ENCODE peak calls at places on chromosomes 11 and 22, in four cellular contexts. U, B, J and A are unnamed samples.

GRCh38 chr11:70569996-70570692 is 171.8 kb downstream of the CTTN start:
- DNase-seq in U (no peak), B (no peak), J (no peak), A (no peak)

GRCh38 chr22:32044477-32044876 is 1.4 kb downstream of the SLC5A1 start:
- DNase-seq in U (no peak), B (no peak), J (no peak), A (no peak)

GRCh38 chr22:44383652-44384562 is 71.2 kb upstream of the SHISAL1 start:
- DNase-seq in U (no peak), B (no peak), J (no peak), A (no peak)

GRCh38 chr11:70060611-70061293 is 17.4 kb upstream of the ANO1 start:
- DNase-seq in U (no peak), B (no peak), J (no peak), A (no peak)

GRCh38 chr11:35246725-35247124 is 107.8 kb downstream of the CD44 start:
- DNase-seq in U (no peak), B (no peak), J (no peak), A (no peak)

GRCh38 chr11:111974451-111974850 is 37.3 kb downstream of the DIXDC1 start:
- DNase-seq in U (no peak), B (no peak), J (no peak), A (no peak)

GRCh38 chr22:30041881-30042280 is 38.4 kb upstream of the HORMAD2 start:
- DNase-seq in U (no peak), B (no peak), J (no peak), A (no peak)

GRCh38 chr11:11407065-11407737 is 54.2 kb upstream of the CSNK2A3 start:
- DNase-seq in U (no peak), B (no peak), J (no peak), A (no peak)

GRCh38 chr11:72263363-72263762 is 19.4 kb upstream of the PHOX2A start:
- DNase-seq in U (no peak), B (no peak), J (peak), A (no peak)

GRCh38 chr11:56917708-56918450 is 70.8 kb upstream of the OR5AK2 start:
- DNase-seq in U (no peak), B (no peak), J (no peak), A (no peak)

GRCh38 chr22:34390400-34390799 is 470.1 kb upstream of the LARGE1 start:
- DNase-seq in U (no peak), B (no peak), J (no peak), A (no peak)

GRCh38 chr11:46127150-46127638 is 5.9 kb upstream of the PHF21A start:
- DNase-seq in U (no peak), B (peak), J (peak), A (peak)

GRCh38 chr11:2096001-2096918 is 42.9 kb downstream of the IGF2 start:
- DNase-seq in U (no peak), B (no peak), J (no peak), A (no peak)

GRCh38 chr11:44379141-44380008 is 69.4 kb upstream of the ALX4 start:
- DNase-seq in U (no peak), B (no peak), J (no peak), A (no peak)

GRCh38 chr11:116721983-116722382 is 50.8 kb downstream of the BUD13 start:
- DNase-seq in U (no peak), B (no peak), J (no peak), A (no peak)

GRCh38 chr11:61503135-61503770 is 5.3 kb upstream of the LRRC10B start:
- DNase-seq in U (no peak), B (no peak), J (no peak), A (no peak)

GRCh38 chr22:41907436-41908401 is 7.2 kb downstream of the SHISA8 start:
- DNase-seq in U (no peak), B (no peak), J (no peak), A (no peak)

GRCh38 chr22:26656896-26657851 is at the start of gene MIAT:
- DNase-seq in U (no peak), B (no peak), J (peak), A (peak)

GRCh38 chr11:11480951-11481350 is 127.9 kb upstream of the CSNK2A3 start:
- DNase-seq in U (no peak), B (no peak), J (no peak), A (no peak)

GRCh38 chr11:11468919-11469318 is 115.9 kb upstream of the CSNK2A3 start:
- DNase-seq in U (no peak), B (no peak), J (no peak), A (no peak)

GRCh38 chr22:35407352-35407751 is 7.4 kb downstream of the MCM5 start:
- DNase-seq in U (no peak), B (no peak), J (no peak), A (no peak)

GRCh38 chr11:105861225-105861624 is 160.8 kb downstream of the MSANTD4 start:
- DNase-seq in U (no peak), B (no peak), J (no peak), A (no peak)

GRCh38 chr11:34827239-34827638 is 88.9 kb downstream of the APIP start:
- DNase-seq in U (no peak), B (no peak), J (no peak), A (no peak)

GRCh38 chr11:93822359-93822758 is 28.1 kb downstream of the VSTM5 start:
- DNase-seq in U (no peak), B (no peak), J (no peak), A (no peak)

GRCh38 chr11:71430166-71430565 is 18.0 kb downstream of the DHCR7 start:
- DNase-seq in U (no peak), B (no peak), J (no peak), A (no peak)

GRCh38 chr11:85672111-85672875 is 7.4 kb upstream of the CREBZF start:
- DNase-seq in U (no peak), B (no peak), J (no peak), A (no peak)

GRCh38 chr22:42461511-42461910 is 29.3 kb upstream of the NFAM1 start:
- DNase-seq in U (no peak), B (no peak), J (no peak), A (no peak)

GRCh38 chr11:126384053-126384335 is 28.5 kb downstream of the ST3GAL4 start:
- DNase-seq in U (no peak), B (no peak), J (no peak), A (no peak)

GRCh38 chr11:88538088-88538487 is 200.6 kb upstream of the CTSC start:
- DNase-seq in U (no peak), B (no peak), J (no peak), A (no peak)

GRCh38 chr22:45042263-45042662 is 32.5 kb upstream of the PHF21B start:
- DNase-seq in U (no peak), B (no peak), J (no peak), A (no peak)

GRCh38 chr11:9664276-9665171 is 647 bp downstream of the SWAP70 start:
- DNase-seq in U (no peak), B (no peak), J (no peak), A (peak)

GRCh38 chr11:65212226-65212801 is 30.6 kb downstream of the CAPN1 start:
- DNase-seq in U (no peak), B (no peak), J (peak), A (no peak)

GRCh38 chr22:35596821-35597220 is 20.3 kb downstream of the MB start:
- DNase-seq in U (no peak), B (no peak), J (no peak), A (no peak)

GRCh38 chr11:13283636-13284035 is 6.0 kb downstream of the BMAL1 start:
- DNase-seq in U (no peak), B (no peak), J (no peak), A (no peak)

GRCh38 chr22:20027966-20028854 is 7.3 kb downstream of the TANGO2 start:
- DNase-seq in U (no peak), B (no peak), J (no peak), A (no peak)

GRCh38 chr22:48320671-48321515 is 1506.8 kb downstream of the BRD1 start:
- DNase-seq in U (no peak), B (no peak), J (no peak), A (no peak)

GRCh38 chr22:30005213-30005857 is 74.9 kb upstream of the HORMAD2 start:
- DNase-seq in U (peak), B (peak), J (peak), A (no peak)

GRCh38 chr11:44770401-44770800 is 43.6 kb downstream of the TSPAN18 start:
- DNase-seq in U (no peak), B (no peak), J (no peak), A (no peak)

DNA sequence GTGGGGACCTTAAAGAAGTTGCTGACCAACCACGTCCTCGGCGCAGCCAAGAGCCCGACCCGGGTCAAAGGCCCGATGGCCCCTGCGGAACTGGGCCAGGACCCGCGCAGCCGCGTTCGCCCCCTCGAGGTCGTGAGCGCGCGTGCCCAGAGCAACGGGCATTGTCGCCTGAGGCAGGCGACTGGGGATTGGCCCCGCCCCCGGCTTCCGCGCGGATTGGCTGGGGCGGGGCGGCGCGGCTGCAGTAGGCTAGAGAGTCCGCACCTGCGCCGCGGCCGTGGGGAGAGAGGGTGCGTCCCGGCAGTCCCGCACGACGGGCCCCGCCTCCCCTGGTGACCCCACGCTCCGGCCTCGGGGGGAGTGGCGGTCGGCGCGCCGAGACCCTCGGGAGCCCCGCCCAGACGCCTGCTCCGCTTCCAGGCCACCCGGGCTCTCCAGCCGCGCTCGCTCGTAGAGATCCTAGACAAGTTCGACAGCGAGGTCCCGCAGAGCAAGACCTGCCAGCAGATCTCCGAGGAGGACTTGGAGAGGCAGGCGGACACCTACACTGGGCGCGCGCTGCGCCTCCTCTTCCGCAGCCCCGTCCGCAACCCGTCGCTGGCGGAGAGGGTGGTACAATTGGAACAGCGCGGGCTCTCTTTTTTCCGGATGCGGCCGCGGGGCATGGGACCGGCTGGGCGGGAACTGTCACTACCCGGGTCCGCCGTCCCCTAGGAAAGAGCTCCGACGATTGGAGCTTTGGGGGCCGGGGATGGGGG is 8.3 kb upstream of the PPIL2 start:
- DNase-seq in U (peak), B (peak), J (peak), A (peak)
- TF ChIP-seq SPI1 in U (no peak), B (no peak), J (peak), A (no peak)

DNA sequence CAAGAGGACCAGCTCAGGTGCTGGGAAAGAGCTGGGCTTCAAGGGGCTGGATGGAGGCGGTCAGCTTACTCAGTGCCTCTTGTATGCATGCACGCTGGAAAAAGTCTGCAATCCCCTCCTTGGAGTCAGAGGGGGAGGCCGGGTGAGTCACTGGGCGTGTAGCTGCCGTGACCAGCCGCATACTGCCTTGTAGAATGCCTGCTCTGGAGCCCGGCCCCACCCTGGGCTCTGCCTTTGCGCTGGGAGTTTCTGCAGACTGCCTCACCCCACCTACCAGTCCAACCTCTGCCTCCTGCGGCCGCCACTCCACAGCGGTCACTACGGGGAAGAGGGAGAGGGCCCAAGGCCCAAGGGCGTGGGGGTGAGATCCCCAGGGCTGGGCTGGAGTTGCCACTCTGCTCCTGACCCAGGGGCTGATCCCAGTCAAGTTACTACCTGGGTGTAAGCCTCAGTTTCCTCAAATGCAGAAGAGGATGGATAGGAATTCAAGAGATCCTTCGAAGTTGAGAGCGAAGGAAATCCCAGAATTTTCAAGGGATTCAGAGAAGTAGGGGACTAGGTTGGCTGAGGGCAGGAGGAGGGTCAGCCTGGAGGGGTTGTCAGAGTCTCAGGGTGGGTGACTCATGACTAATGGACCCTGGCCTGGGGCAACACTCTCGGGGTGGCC is 4.1 kb downstream of the MRGPRF start:
- DNase-seq in U (no peak), B (no peak), J (peak), A (no peak)
- TF ChIP-seq POLR2AphosphoS5 in U (no peak), B (no peak), J (no peak), A (no peak)

DNA sequence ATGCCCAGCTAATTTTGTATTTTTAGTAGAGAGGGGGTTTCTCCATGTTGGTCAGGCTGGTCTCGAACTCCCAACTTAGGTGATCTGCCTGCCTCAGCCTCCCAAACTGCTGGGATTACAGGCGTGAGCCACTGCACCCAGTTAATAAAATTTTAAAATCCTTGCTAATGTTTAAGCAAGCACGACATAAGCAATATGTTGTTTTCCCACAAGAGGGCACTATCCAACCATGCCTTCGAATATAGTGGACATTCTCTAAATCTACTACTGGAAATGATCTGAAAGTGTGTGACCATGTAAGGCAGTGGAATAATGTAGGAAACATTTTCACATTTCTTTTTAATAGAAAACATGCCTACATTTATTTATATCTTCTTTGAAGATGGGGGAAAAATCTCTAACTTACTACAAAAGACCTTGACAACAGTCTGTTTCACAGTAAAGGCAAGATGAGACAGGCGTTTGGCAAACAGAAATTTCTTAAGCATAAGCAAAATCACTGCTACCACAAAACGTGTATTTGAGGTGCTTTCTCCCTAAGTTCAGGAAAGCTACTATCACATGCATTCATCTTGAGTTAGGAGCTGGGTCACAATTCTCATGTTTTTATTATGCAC is 38.2 kb downstream of the PITPNB start:
- DNase-seq in U (no peak), B (peak), J (no peak), A (no peak)
- TF ChIP-seq SPI1 in U (no peak), B (no peak), J (no peak), A (no peak)

DNA sequence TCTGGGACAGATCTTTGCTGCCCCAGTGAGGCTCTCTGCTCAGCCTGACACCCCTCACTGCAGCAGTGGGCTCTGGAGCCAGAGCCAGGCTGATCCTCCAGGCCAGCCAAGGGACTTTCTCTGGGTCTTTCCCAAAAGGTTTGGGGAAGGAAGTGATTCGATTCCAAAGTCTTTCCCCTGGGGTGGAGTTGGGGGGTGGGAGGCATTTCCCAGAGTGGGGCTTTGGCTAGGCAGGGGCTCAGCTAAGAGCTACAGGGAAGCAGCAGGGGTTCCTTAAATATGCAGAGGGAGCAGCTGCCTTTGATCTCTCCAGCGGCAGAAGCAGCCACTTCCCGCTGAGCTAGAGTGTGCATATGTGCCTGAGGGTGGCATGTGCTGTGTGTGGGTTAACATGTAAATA is 192.9 kb downstream of the INSC start:
- DNase-seq in U (no peak), B (no peak), J (no peak), A (no peak)
- TF ChIP-seq POLR2AphosphoS5 in U (no peak), B (no peak), J (no peak), A (no peak)

DNA sequence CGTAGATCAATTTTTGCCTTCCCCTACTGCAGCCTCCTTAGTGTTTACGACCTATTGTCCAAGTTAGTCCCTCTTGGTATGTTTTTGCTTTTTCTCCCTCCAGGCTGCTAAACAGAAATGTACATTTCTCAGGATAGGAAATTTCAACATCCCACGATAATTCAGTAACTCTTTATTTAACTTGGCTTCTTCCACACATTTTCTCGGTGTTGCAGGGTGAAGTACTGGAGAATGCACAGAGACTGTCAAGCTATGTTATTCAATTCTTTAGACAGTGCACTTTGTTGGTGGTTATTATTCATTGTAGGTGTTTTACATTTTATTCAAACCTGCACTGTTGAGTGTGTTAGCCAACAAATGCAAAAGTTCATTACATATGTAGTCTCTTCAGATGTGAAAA is 839.8 kb downstream of the LRRC4C start:
- DNase-seq in U (no peak), B (no peak), J (no peak), A (no peak)
- TF ChIP-seq SPI1 in U (no peak), B (no peak), J (no peak), A (no peak)

GRCh38 chr22:38177044-38177443 is 4.6 kb downstream of the PLA2G6 start:
- DNase-seq in U (no peak), B (no peak), J (no peak), A (no peak)

GRCh38 chr22:38177926-38178604 is 3.6 kb downstream of the PLA2G6 start:
- DNase-seq in U (no peak), B (no peak), J (no peak), A (no peak)

GRCh38 chr22:38175206-38176118 is 6.2 kb downstream of the PLA2G6 start:
- DNase-seq in U (no peak), B (no peak), J (no peak), A (no peak)

GRCh38 chr22:38174626-38175025 is 7.0 kb downstream of the PLA2G6 start:
- DNase-seq in U (no peak), B (no peak), J (no peak), A (no peak)

GRCh38 chr22:38176170-38176741 is 5.4 kb downstream of the PLA2G6 start:
- DNase-seq in U (peak), B (peak), J (no peak), A (no peak)
- TF ChIP-seq POLR2AphosphoS5 in U (no peak), B (peak), J (no peak), A (no peak)